ENCODE peak calls at places on chromosomes 6 and 20, in seven cellular contexts. One of them, this sample, is unnamed.

GRCh38 chr6:98639236-98639635 is 195.1 kb upstream of the POU3F2 start:
- DNase-seq in MM.1S: no peak
- DNase-seq in GM23248: no peak
- DNase-seq in HCT116: no peak
- DNase-seq in neural progenitor cell: peak; percentile 66
- DNase-seq in GM23338: no peak
- DNase-seq in PC-3: no peak
- DNase-seq in this sample: no peak

GRCh38 chr20:31951530-31952453 is at the start of gene PDRG1:
- DNase-seq in MM.1S: peak; percentile 98
- DNase-seq in GM23248: peak; percentile 99
- DNase-seq in HCT116: peak; percentile 88
- DNase-seq in neural progenitor cell: peak; percentile 100
- DNase-seq in GM23338: peak; percentile 100
- DNase-seq in PC-3: peak; percentile 97
- DNase-seq in this sample: peak; percentile 100

GRCh38 chr6:56168601-56169000 is 78.8 kb downstream of the COL21A1 start:
- DNase-seq in MM.1S: no peak
- DNase-seq in GM23248: peak; percentile 32
- DNase-seq in HCT116: no peak
- DNase-seq in neural progenitor cell: no peak
- DNase-seq in GM23338: no peak
- DNase-seq in PC-3: peak; percentile 36
- DNase-seq in this sample: no peak

GRCh38 chr6:5215181-5215580 is 45.6 kb downstream of the LYRM4 start:
- DNase-seq in MM.1S: no peak
- DNase-seq in GM23248: no peak
- DNase-seq in HCT116: no peak
- DNase-seq in neural progenitor cell: no peak
- DNase-seq in GM23338: no peak
- DNase-seq in PC-3: peak; percentile 56
- DNase-seq in this sample: no peak

GRCh38 chr6:72376736-72377135 is 245.1 kb upstream of the KCNQ5 start:
- DNase-seq in MM.1S: no peak
- DNase-seq in GM23248: no peak
- DNase-seq in HCT116: no peak
- DNase-seq in neural progenitor cell: no peak
- DNase-seq in GM23338: no peak
- DNase-seq in PC-3: no peak
- DNase-seq in this sample: no peak

GRCh38 chr20:18712877-18713276 is 100.7 kb upstream of the SCP2D1 start:
- DNase-seq in MM.1S: no peak
- DNase-seq in GM23248: no peak
- DNase-seq in HCT116: no peak
- DNase-seq in neural progenitor cell: peak; percentile 67
- DNase-seq in GM23338: peak; percentile 69
- DNase-seq in PC-3: no peak
- DNase-seq in this sample: no peak

GRCh38 chr20:37303637-37304036 is 14.2 kb downstream of the MANBAL start:
- DNase-seq in MM.1S: no peak
- DNase-seq in GM23248: no peak
- DNase-seq in HCT116: no peak
- DNase-seq in neural progenitor cell: no peak
- DNase-seq in GM23338: no peak
- DNase-seq in PC-3: no peak
- DNase-seq in this sample: no peak

GRCh38 chr6:74167506-74167905 is 471.5 kb downstream of the CD109 start:
- DNase-seq in MM.1S: no peak
- DNase-seq in GM23248: no peak
- DNase-seq in HCT116: no peak
- DNase-seq in neural progenitor cell: no peak
- DNase-seq in GM23338: no peak
- DNase-seq in PC-3: no peak
- DNase-seq in this sample: no peak

GRCh38 chr6:36126553-36127458 is 3.5 kb upstream of the MAPK13 start:
- DNase-seq in MM.1S: no peak
- DNase-seq in GM23248: peak; percentile 71
- DNase-seq in HCT116: no peak
- DNase-seq in neural progenitor cell: no peak
- DNase-seq in GM23338: no peak
- DNase-seq in PC-3: no peak
- DNase-seq in this sample: no peak

GRCh38 chr20:48128436-48128835 is 343.2 kb upstream of the SULF2 start:
- DNase-seq in MM.1S: no peak
- DNase-seq in GM23248: peak; percentile 30
- DNase-seq in HCT116: no peak
- DNase-seq in neural progenitor cell: no peak
- DNase-seq in GM23338: no peak
- DNase-seq in PC-3: peak; percentile 52
- DNase-seq in this sample: no peak

GRCh38 chr6:6890400-6890858 is 217.3 kb upstream of the RREB1 start:
- DNase-seq in MM.1S: no peak
- DNase-seq in GM23248: peak; percentile 48
- DNase-seq in HCT116: no peak
- DNase-seq in neural progenitor cell: peak; percentile 57
- DNase-seq in GM23338: peak; percentile 70
- DNase-seq in PC-3: no peak
- DNase-seq in this sample: peak; percentile 54

GRCh38 chr6:13068558-13069210 is 259.7 kb downstream of the TBC1D7 start:
- DNase-seq in MM.1S: peak; percentile 13
- DNase-seq in GM23248: no peak
- DNase-seq in HCT116: no peak
- DNase-seq in neural progenitor cell: no peak
- DNase-seq in GM23338: no peak
- DNase-seq in PC-3: no peak
- DNase-seq in this sample: no peak

GRCh38 chr20:4508773-4509172 is 212.9 kb upstream of the PRND start:
- DNase-seq in MM.1S: no peak
- DNase-seq in GM23248: no peak
- DNase-seq in HCT116: no peak
- DNase-seq in neural progenitor cell: no peak
- DNase-seq in GM23338: peak; percentile 76
- DNase-seq in PC-3: no peak
- DNase-seq in this sample: no peak

GRCh38 chr20:43916875-43917371 is 2.3 kb downstream of the TOX2 start:
- DNase-seq in MM.1S: peak; percentile 30
- DNase-seq in GM23248: peak; percentile 37
- DNase-seq in HCT116: no peak
- DNase-seq in neural progenitor cell: no peak
- DNase-seq in GM23338: peak; percentile 25
- DNase-seq in PC-3: no peak
- DNase-seq in this sample: no peak

GRCh38 chr20:16158090-16158975 is 414.9 kb downstream of the KIF16B start:
- DNase-seq in MM.1S: no peak
- DNase-seq in GM23248: no peak
- DNase-seq in HCT116: no peak
- DNase-seq in neural progenitor cell: peak; percentile 6
- DNase-seq in GM23338: no peak
- DNase-seq in PC-3: no peak
- DNase-seq in this sample: no peak

GRCh38 chr20:46406986-46407670 is 713 bp upstream of the ELMO2 start:
- DNase-seq in MM.1S: peak; percentile 71
- DNase-seq in GM23248: peak; percentile 70
- DNase-seq in HCT116: peak; percentile 19
- DNase-seq in neural progenitor cell: peak; percentile 42
- DNase-seq in GM23338: peak; percentile 28
- DNase-seq in PC-3: peak; percentile 66
- DNase-seq in this sample: peak; percentile 70

GRCh38 chr6:41073968-41074691 is 1.4 kb downstream of the NFYA start:
- DNase-seq in MM.1S: peak; percentile 27
- DNase-seq in GM23248: peak; percentile 86
- DNase-seq in HCT116: no peak
- DNase-seq in neural progenitor cell: peak; percentile 22
- DNase-seq in GM23338: peak; percentile 24
- DNase-seq in PC-3: peak; percentile 35
- DNase-seq in this sample: peak; percentile 49

GRCh38 chr20:61186771-61187170 is 65.3 kb upstream of the CDH4 start:
- DNase-seq in MM.1S: no peak
- DNase-seq in GM23248: peak; percentile 42
- DNase-seq in HCT116: no peak
- DNase-seq in neural progenitor cell: no peak
- DNase-seq in GM23338: no peak
- DNase-seq in PC-3: no peak
- DNase-seq in this sample: no peak

GRCh38 chr20:36255445-36255844 is 19.2 kb downstream of the AAR2 start:
- DNase-seq in MM.1S: no peak
- DNase-seq in GM23248: no peak
- DNase-seq in HCT116: no peak
- DNase-seq in neural progenitor cell: no peak
- DNase-seq in GM23338: no peak
- DNase-seq in PC-3: no peak
- DNase-seq in this sample: no peak

GRCh38 chr6:105573138-105573537 is 170.3 kb upstream of the PREP start:
- DNase-seq in MM.1S: no peak
- DNase-seq in GM23248: peak; percentile 63
- DNase-seq in HCT116: no peak
- DNase-seq in neural progenitor cell: no peak
- DNase-seq in GM23338: no peak
- DNase-seq in PC-3: peak; percentile 39
- DNase-seq in this sample: no peak

DNA sequence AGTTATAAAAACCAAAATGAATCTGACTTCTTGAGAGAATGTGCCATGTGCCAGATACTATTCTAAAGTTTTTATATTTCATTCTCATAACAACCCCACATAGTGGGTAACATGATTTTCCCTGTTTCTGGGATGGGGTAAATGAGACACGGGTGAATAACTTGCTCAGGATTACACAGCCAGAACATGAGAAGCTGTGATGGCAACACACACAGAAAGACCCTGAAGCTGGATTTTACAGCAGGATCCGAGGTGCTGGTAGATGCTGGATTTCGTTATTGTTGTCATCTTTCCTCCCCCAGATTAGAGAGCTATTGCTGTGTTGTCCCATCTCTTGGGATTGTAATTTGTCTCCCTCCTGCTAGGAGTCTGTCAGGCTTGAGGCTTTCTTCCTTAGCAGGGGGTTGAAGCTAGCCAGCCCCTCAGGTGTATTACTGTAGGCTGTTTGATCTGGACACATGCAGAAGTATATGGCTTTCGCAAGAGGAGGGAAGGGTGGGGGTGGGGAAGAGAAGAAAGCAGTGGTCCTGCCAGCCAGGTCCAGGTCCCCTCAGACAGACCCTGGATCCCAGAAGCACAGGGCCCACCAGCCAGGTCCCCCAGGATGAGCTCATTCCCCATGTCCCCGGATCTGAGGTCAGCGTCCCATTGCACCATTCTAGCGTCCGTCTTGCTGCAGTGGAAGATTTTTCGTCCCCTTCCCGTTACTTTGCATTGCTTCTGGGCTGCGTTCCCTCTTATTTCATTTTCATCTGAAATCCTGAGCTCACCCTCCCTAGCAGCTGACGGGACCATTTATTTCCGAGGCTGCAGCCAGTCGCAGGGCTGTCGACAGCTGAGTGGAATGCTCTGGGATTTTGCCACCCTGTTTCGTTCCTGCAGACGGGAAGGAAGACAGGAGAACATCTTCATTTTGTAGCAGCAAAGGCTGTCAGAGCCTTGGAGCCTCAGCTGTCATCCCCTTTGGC is 7.3 kb upstream of the KCNG1 start:
- DNase-seq in MM.1S: no peak
- DNase-seq in GM23248: peak; percentile 67
- DNase-seq in HCT116: no peak
- DNase-seq in neural progenitor cell: no peak
- DNase-seq in GM23338: no peak
- DNase-seq in PC-3: no peak
- DNase-seq in this sample: no peak
- TF ChIP-seq EZH2 in MM.1S: no peak
- TF ChIP-seq EZH2 in GM23248: no peak
- TF ChIP-seq EZH2 in HCT116: no peak
- TF ChIP-seq EZH2 in neural progenitor cell: no peak
- TF ChIP-seq EZH2 in GM23338: no peak
- TF ChIP-seq EZH2 in PC-3: no peak
- TF ChIP-seq EZH2 in this sample: no peak

GRCh38 chr20:57898332-57898731 is 188.5 kb upstream of the PMEPA1 start:
- DNase-seq in MM.1S: no peak
- DNase-seq in GM23248: no peak
- DNase-seq in HCT116: no peak
- DNase-seq in neural progenitor cell: no peak
- DNase-seq in GM23338: no peak
- DNase-seq in PC-3: no peak
- DNase-seq in this sample: no peak
- TF ChIP-seq EZH2phosphoT487 in MM.1S: no peak
- TF ChIP-seq EZH2phosphoT487 in GM23248: no peak
- TF ChIP-seq EZH2phosphoT487 in HCT116: no peak
- TF ChIP-seq EZH2phosphoT487 in neural progenitor cell: no peak
- TF ChIP-seq EZH2phosphoT487 in GM23338: no peak
- TF ChIP-seq EZH2phosphoT487 in PC-3: no peak
- TF ChIP-seq EZH2phosphoT487 in this sample: no peak

GRCh38 chr6:44297063-44298038 is 15.8 kb downstream of the AARS2 start:
- DNase-seq in MM.1S: no peak
- DNase-seq in GM23248: peak; percentile 65
- DNase-seq in HCT116: no peak
- DNase-seq in neural progenitor cell: peak; percentile 85
- DNase-seq in GM23338: peak; percentile 82
- DNase-seq in PC-3: peak; percentile 16
- DNase-seq in this sample: peak; percentile 70
- TF ChIP-seq EZH2 in MM.1S: no peak
- TF ChIP-seq EZH2 in GM23248: no peak
- TF ChIP-seq EZH2 in HCT116: no peak
- TF ChIP-seq EZH2 in neural progenitor cell: peak; percentile 60
- TF ChIP-seq EZH2 in GM23338: no peak
- TF ChIP-seq EZH2 in PC-3: peak; percentile 52
- TF ChIP-seq EZH2 in this sample: no peak

GRCh38 chr20:11217322-11217989 is 543.7 kb upstream of the JAG1 start:
- DNase-seq in MM.1S: no peak
- DNase-seq in GM23248: no peak
- DNase-seq in HCT116: no peak
- DNase-seq in neural progenitor cell: no peak
- DNase-seq in GM23338: no peak
- DNase-seq in PC-3: no peak
- DNase-seq in this sample: no peak

GRCh38 chr20:11218035-11218680 is 544.4 kb upstream of the JAG1 start:
- DNase-seq in MM.1S: no peak
- DNase-seq in GM23248: no peak
- DNase-seq in HCT116: no peak
- DNase-seq in neural progenitor cell: no peak
- DNase-seq in GM23338: no peak
- DNase-seq in PC-3: no peak
- DNase-seq in this sample: no peak

GRCh38 chr20:11216451-11217314 is 542.9 kb upstream of the JAG1 start:
- DNase-seq in MM.1S: no peak
- DNase-seq in GM23248: peak; percentile 35
- DNase-seq in HCT116: no peak
- DNase-seq in neural progenitor cell: no peak
- DNase-seq in GM23338: no peak
- DNase-seq in PC-3: no peak
- DNase-seq in this sample: peak; percentile 13

GRCh38 chr20:11221046-11221445 is 547.2 kb upstream of the JAG1 start:
- DNase-seq in MM.1S: no peak
- DNase-seq in GM23248: no peak
- DNase-seq in HCT116: no peak
- DNase-seq in neural progenitor cell: no peak
- DNase-seq in GM23338: no peak
- DNase-seq in PC-3: no peak
- DNase-seq in this sample: no peak

DNA sequence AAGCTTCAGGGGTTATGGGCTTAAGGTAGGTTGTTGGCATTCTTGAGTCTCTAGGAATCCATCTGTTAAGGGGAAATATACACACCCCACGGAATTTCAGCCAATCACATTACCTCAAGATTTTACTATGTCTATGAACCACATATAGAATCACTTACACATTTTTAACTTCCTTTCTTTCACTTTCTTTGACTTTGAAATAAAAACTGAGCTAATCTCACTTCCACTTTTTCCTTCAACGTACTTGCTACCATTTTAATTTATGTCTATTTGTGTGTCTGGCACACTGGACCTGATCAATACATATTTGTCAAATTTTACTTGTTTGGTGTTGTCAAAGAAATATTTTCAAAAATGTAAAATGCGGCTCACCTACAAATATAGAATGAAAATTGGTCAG is 545.4 kb upstream of the JAG1 start:
- DNase-seq in MM.1S: no peak
- DNase-seq in GM23248: no peak
- DNase-seq in HCT116: no peak
- DNase-seq in neural progenitor cell: no peak
- DNase-seq in GM23338: no peak
- DNase-seq in PC-3: no peak
- DNase-seq in this sample: no peak
- TF ChIP-seq EZH2phosphoT487 in MM.1S: no peak
- TF ChIP-seq EZH2phosphoT487 in GM23248: no peak
- TF ChIP-seq EZH2phosphoT487 in HCT116: no peak
- TF ChIP-seq EZH2phosphoT487 in neural progenitor cell: no peak
- TF ChIP-seq EZH2phosphoT487 in GM23338: no peak
- TF ChIP-seq EZH2phosphoT487 in PC-3: no peak
- TF ChIP-seq EZH2phosphoT487 in this sample: no peak

This sample was measured in hepatocyte.